ENCODE peak calls at places on chromosomes 7 and 10, in ten cellular contexts. Y is PC-9; L is B cell; N is stimulated activated CD4-positive, alpha-beta T cell treated with anti-CD3 and anti-CD28 coated beads, Interleukin-2, amount 100 ng/mL, for 4 hours; Q is stimulated activated naive B cell treated with anti-CD40 and anti-IgM and Interleukin-4, amounts not matched to agents 10 μg/mL and 1 μg/mL and 100 μg/mL, for 72 hours; W is foreskin keratinocyte; J is iris pigment epithelial cell; Z is germinal center; B is GM12878; E is fibroblast of pulmonary artery. T is an unnamed sample.
A peak's percentile ranks its signal among the peaks of the same experiment; 100 is the strongest.

GRCh38 chr7:151599401-151600227 is 79.9 kb upstream of the RHEB start:
- DNase-seq in W (peak; percentile 79), Y (peak; percentile 69), J (peak; percentile 96), E (peak; percentile 91), Z (no peak), B (no peak), Q (no peak), N (no peak), L (no peak), T (peak; percentile 51)

GRCh38 chr7:157399086-157399687 is 62.4 kb downstream of the DNAJB6 start:
- DNase-seq in B (no peak), W (no peak), N (no peak), J (no peak), L (no peak), Z (no peak), E (no peak), Y (no peak), Q (no peak), T (no peak)

GRCh38 chr7:70419816-70420215 is 712.1 kb upstream of the GALNT17 start:
- DNase-seq in W (no peak), N (no peak), Z (no peak), Q (no peak), L (no peak), B (no peak), Y (no peak), E (no peak), J (no peak), T (no peak)

GRCh38 chr7:28674359-28674782 is 262.1 kb downstream of the CREB5 start:
- DNase-seq in Z (no peak), N (no peak), J (no peak), B (no peak), Q (no peak), E (no peak), Y (peak; percentile 16), L (no peak), W (peak; percentile 88), T (peak; percentile 25)

GRCh38 chr10:4543943-4544540 is 282.0 kb upstream of the AKR1E2 start:
- DNase-seq in W (no peak), B (no peak), Y (no peak), Z (no peak), E (no peak), J (no peak), Q (no peak), L (no peak), N (no peak), T (no peak)

GRCh38 chr10:101301111-101301731 is 52.7 kb upstream of the BTRC start:
- DNase-seq in Q (no peak), L (no peak), J (peak; percentile 57), B (no peak), W (peak; percentile 66), N (no peak), E (peak; percentile 64), Y (peak; percentile 46), Z (peak; percentile 53), T (peak; percentile 59)

GRCh38 chr10:113073549-113074189 is 123.6 kb downstream of the TCF7L2 start:
- DNase-seq in B (no peak), J (peak; percentile 97), L (no peak), N (no peak), Y (peak; percentile 89), Q (no peak), W (peak; percentile 82), Z (no peak), E (peak; percentile 96), T (peak; percentile 93)

GRCh38 chr7:102140952-102141370 is 145.7 kb upstream of the SH2B2 start:
- DNase-seq in Z (peak; percentile 75), N (no peak), Q (peak; percentile 62), W (no peak), E (no peak), B (peak; percentile 37), L (peak; percentile 70), J (no peak), Y (no peak), T (no peak)

GRCh38 chr7:10122573-10123100 is 851.0 kb upstream of the PHF14 start:
- DNase-seq in E (peak; percentile 13), Y (no peak), L (no peak), N (no peak), J (no peak), W (no peak), B (no peak), Z (no peak), Q (no peak), T (no peak)

GRCh38 chr10:30348378-30348776 is 701 bp downstream of the MTPAP start:
- DNase-seq in Y (no peak), Z (no peak), E (no peak), J (no peak), Q (no peak), B (peak; percentile 2), W (no peak), L (no peak), N (no peak), T (peak; percentile 8)

GRCh38 chr10:16792675-16793074 is 24.5 kb downstream of the RSU1 start:
- DNase-seq in Y (no peak), L (no peak), E (peak; percentile 47), B (no peak), Q (no peak), J (peak; percentile 64), Z (no peak), N (no peak), W (no peak), T (no peak)

GRCh38 chr7:131007439-131008330 is 273.7 kb upstream of the KLF14 start:
- DNase-seq in N (peak; percentile 58), W (peak; percentile 68), Y (peak; percentile 70), E (peak; percentile 77), B (peak; percentile 63), J (peak; percentile 75), Z (peak; percentile 58), Q (no peak), L (peak; percentile 48), T (peak; percentile 95)

GRCh38 chr10:7027913-7028808 is 382.7 kb downstream of the SFMBT2 start:
- DNase-seq in J (peak; percentile 1), N (no peak), B (no peak), W (peak; percentile 27), Y (no peak), Z (no peak), L (no peak), E (peak; percentile 36), Q (no peak), T (no peak)

GRCh38 chr10:35781643-35782035 is 139.5 kb upstream of the FZD8 start:
- DNase-seq in N (no peak), Z (no peak), Y (no peak), J (peak; percentile 8), E (peak; percentile 8), Q (no peak), B (no peak), L (no peak), W (no peak), T (peak; percentile 19)

GRCh38 chr7:39609084-39609461 is 14.3 kb upstream of the RALA start:
- DNase-seq in Z (no peak), E (peak; percentile 89), B (no peak), J (peak; percentile 69), L (no peak), Q (no peak), W (peak; percentile 92), N (no peak), Y (no peak), T (no peak)

GRCh38 chr7:151008143-151008510 is 16.2 kb downstream of the ATG9B start:
- DNase-seq in J (no peak), N (no peak), Y (no peak), Q (no peak), Z (no peak), W (no peak), E (peak; percentile 44), L (no peak), B (no peak), T (no peak)

GRCh38 chr7:129332354-129333056 is 101.7 kb upstream of the STRIP2 start:
- DNase-seq in N (no peak), W (peak; percentile 57), J (peak; percentile 69), E (peak; percentile 56), Y (no peak), L (no peak), B (no peak), Z (no peak), Q (no peak), T (no peak)

GRCh38 chr7:22195402-22195801 is 161.6 kb downstream of the RAPGEF5 start:
- DNase-seq in L (no peak), W (no peak), N (no peak), Z (no peak), B (peak; percentile 20), J (no peak), Q (no peak), Y (no peak), E (no peak), T (no peak)

GRCh38 chr7:2042650-2043049 is 190.1 kb downstream of the MAD1L1 start:
- DNase-seq in E (no peak), Y (no peak), J (no peak), Z (no peak), W (no peak), N (no peak), L (peak; percentile 9), B (no peak), Q (no peak), T (no peak)

GRCh38 chr7:27906385-27907091 is 166.6 kb downstream of the TAX1BP1 start:
- DNase-seq in E (no peak), L (no peak), Q (no peak), Z (no peak), J (no peak), N (no peak), Y (no peak), W (no peak), B (no peak), T (no peak)

GRCh38 chr7:101159696-101160674 is 5.4 kb downstream of the VGF start:
- DNase-seq in L (no peak), W (no peak), Z (no peak), B (no peak), Y (no peak), N (no peak), E (no peak), J (peak; percentile 35), Q (no peak), T (no peak)

GRCh38 chr7:32154797-32155196 is 84.6 kb upstream of the PDE1C start:
- DNase-seq in W (no peak), L (no peak), Q (no peak), E (peak; percentile 46), Y (no peak), Z (no peak), N (no peak), B (no peak), J (no peak), T (no peak)

GRCh38 chr7:28178537-28178936 is 2.1 kb downstream of the JAZF1 start:
- DNase-seq in B (no peak), N (no peak), W (no peak), Q (no peak), Z (no peak), Y (no peak), L (no peak), J (no peak), E (no peak), T (no peak)

GRCh38 chr10:11595395-11595692 is 16.1 kb downstream of the USP6NL start:
- DNase-seq in Z (no peak), E (peak; percentile 49), L (no peak), Q (no peak), Y (no peak), N (no peak), W (no peak), J (peak; percentile 82), B (no peak), T (no peak)

GRCh38 chr7:129859188-129859587 is 93.6 kb downstream of the UBE2H start:
- DNase-seq in E (peak; percentile 52), W (no peak), J (peak; percentile 84), L (no peak), N (no peak), B (peak; percentile 25), Q (peak; percentile 11), Y (no peak), Z (no peak), T (no peak)

GRCh38 chr10:103396789-103397087 is 312 bp downstream of the PDCD11 start:
- DNase-seq in Q (no peak), J (no peak), Z (no peak), W (no peak), B (no peak), Y (no peak), E (no peak), L (no peak), N (no peak), T (no peak)

GRCh38 chr7:70238171-70238575 is 639.9 kb downstream of the AUTS2 start:
- DNase-seq in W (no peak), L (peak; percentile 31), E (no peak), J (no peak), B (peak; percentile 93), N (no peak), Y (no peak), Q (peak; percentile 64), Z (peak; percentile 18), T (no peak)

GRCh38 chr10:31263903-31264302 is 55.1 kb upstream of the ZEB1 start:
- DNase-seq in E (no peak), W (peak; percentile 36), B (no peak), Q (no peak), J (peak; percentile 39), Y (no peak), Z (no peak), L (no peak), N (no peak), T (no peak)

T was measured in small intestine.